ENCODE peak calls at places on chromosomes 13 and 19, in four cellular contexts. T is cardiac muscle cell, X is transverse colon, Q is endodermal cell. N is an unnamed sample.

GRCh38 chr13:33106656-33107402 is 90.6 kb downstream of the KL start:
- DNase-seq in T (no peak), X (no peak), Q (no peak), N (no peak)

GRCh38 chr13:96898212-96898611 is 96.1 kb downstream of the OXGR1 start:
- DNase-seq in T (peak; percentile 17), X (no peak), Q (no peak), N (no peak)

GRCh38 chr19:50870417-50871089 is 2.7 kb upstream of the KLK2 start:
- DNase-seq in T (peak; percentile 21), X (no peak), Q (peak; percentile 75), N (no peak)

GRCh38 chr13:51659276-51660127 is 75.2 kb downstream of the WDFY2 start:
- DNase-seq in T (peak; percentile 21), X (no peak), Q (no peak), N (no peak)

GRCh38 chr13:109687559-109688448 is 98.6 kb downstream of the IRS2 start:
- DNase-seq in T (no peak), X (peak; percentile 77), Q (no peak), N (no peak)

GRCh38 chr19:40503300-40503699 is 36.5 kb downstream of the SPTBN4 start:
- DNase-seq in T (no peak), X (no peak), Q (peak; percentile 54), N (no peak)

GRCh38 chr13:97338571-97338970 is 95.4 kb upstream of the RAP2A start:
- DNase-seq in T (no peak), X (no peak), Q (no peak), N (no peak)

GRCh38 chr13:97125051-97125809 is 96.9 kb upstream of the MBNL2 start:
- DNase-seq in T (peak; percentile 75), X (no peak), Q (no peak), N (peak; percentile 74)

GRCh38 chr13:74647991-74648390 is 513.8 kb upstream of the KLF12 start:
- DNase-seq in T (no peak), X (no peak), Q (no peak), N (no peak)

GRCh38 chr19:41844601-41845000 is at the start of gene LYPD4:
- DNase-seq in T (no peak), X (no peak), Q (peak; percentile 68), N (no peak)

GRCh38 chr19:38377052-38377451 is 2.7 kb downstream of the PSMD8 start:
- DNase-seq in T (no peak), X (no peak), Q (no peak), N (no peak)

GRCh38 chr19:16383584-16384161 is 59.0 kb downstream of the KLF2 start:
- DNase-seq in T (no peak), X (no peak), Q (no peak), N (no peak)

GRCh38 chr13:44573790-44574465 is 2.2 kb downstream of the TSC22D1 start:
- DNase-seq in T (peak; percentile 63), X (no peak), Q (peak; percentile 74), N (peak; percentile 39)

GRCh38 chr13:91400094-91400462 is 1.7 kb downstream of the GPC5 start:
- DNase-seq in T (no peak), X (no peak), Q (no peak), N (no peak)

GRCh38 chr13:106262886-106263285 is 272.6 kb downstream of the EFNB2 start:
- DNase-seq in T (no peak), X (no peak), Q (no peak), N (no peak)

GRCh38 chr19:50266041-50266440 is 62.6 kb downstream of the MYH14 start:
- DNase-seq in T (no peak), X (no peak), Q (no peak), N (no peak)

GRCh38 chr13:106372199-106373160 is 163.0 kb downstream of the EFNB2 start:
- DNase-seq in T (peak; percentile 52), X (no peak), Q (no peak), N (no peak)

GRCh38 chr13:111217661-111218060 is 102.6 kb downstream of the ARHGEF7 start:
- DNase-seq in T (no peak), X (no peak), Q (peak; percentile 30), N (no peak)

GRCh38 chr19:43229315-43229714 is 23.9 kb upstream of the PSG4 start:
- DNase-seq in T (peak; percentile 6), X (no peak), Q (no peak), N (no peak)

DNA sequence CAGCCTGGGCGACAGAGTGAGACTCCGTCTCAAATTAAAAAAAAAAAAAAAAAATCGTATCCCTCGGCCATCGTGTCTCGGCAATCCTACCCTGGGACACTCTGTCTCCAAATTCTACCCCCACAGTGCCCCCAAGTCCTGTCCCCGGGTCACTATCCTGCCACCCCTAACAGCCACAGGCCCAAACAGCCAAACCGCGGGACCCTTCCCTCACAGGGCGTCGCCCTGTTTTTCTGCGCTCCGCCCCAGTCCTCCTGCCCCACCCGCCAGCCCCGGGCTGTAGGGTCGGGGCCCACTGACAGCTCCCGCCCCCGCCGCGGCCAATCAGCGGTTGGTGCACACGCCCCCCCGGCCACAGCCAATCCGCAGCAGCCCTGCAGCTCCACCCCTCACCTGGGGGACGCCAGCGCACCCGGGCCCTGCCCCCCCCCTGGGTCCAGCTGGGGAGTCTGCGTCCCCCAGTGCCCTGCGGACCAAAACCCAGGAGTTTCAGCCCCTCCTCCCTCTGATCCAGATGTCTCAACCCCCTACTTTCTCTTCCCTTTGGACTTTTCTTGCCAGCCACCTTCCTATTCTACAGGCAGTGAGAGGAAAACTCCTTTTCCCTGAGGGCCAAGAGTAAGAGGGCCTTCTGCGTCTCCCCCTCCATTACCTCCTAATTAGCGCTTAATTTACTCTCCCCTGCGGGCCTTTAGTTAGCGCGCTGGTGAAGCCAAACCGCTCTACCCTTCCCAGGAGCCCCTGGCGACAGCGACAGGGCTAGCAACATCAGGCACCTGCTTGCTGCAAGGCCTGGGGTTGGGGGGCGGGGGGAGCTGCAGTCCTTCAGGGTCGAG is 1.5 kb upstream of the BCAT2 start:
- DNase-seq in T (peak; percentile 88), X (peak; percentile 93), Q (peak; percentile 94), N (peak; percentile 100)
- H3K4me1 ChIP-seq in T (peaks cover 7% of the 10 kb centered on the region), X (peaks cover 37% of the 10 kb centered on the region), Q (peaks cover 11% of the 10 kb centered on the region), N (no peaks in the 10 kb centered on the region)

DNA sequence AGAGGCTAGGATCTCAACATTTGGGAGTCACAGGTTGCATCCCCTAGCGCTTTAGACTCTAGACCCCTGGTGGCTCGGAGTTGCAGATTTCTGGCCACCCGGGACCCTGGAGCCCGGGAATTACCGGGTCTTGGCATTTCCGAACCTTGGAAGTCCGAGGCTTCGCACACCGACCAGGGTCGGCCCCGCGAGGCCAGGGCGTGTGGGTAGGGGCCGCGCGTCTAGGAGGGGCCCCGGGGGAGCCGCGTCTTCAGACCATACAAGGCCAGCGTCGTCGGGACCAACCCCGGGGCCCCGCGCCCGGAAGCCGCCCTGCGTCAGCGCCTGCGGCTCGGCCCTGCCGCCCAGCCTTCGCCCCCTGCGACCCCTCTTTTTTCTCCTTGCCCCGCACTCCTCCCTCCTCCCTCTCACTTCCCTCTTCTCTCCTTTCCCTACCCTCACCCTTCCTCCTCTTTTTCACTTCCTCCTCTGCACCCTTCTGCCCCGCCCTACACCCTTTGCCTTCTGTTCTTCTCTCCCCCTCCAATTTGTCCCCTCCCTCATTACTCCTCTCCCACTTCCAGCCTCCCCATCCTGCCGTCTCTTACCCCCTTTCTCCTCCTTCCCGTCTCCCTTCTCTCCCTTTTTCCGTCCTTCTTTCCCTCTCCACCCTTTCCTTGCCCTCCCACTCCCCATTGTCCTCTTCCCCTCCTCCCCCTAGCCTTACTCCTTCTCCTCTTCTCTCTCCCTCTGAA is 2.4 kb upstream of the PLEKHG2 start:
- DNase-seq in T (peak; percentile 93), X (peak; percentile 85), Q (no peak), N (no peak)
- H3K4me1 ChIP-seq in T (peaks cover 16% of the 10 kb centered on the region), X (peaks cover 41% of the 10 kb centered on the region), Q (peaks cover 9% of the 10 kb centered on the region), N (peaks cover 3% of the 10 kb centered on the region)

DNA sequence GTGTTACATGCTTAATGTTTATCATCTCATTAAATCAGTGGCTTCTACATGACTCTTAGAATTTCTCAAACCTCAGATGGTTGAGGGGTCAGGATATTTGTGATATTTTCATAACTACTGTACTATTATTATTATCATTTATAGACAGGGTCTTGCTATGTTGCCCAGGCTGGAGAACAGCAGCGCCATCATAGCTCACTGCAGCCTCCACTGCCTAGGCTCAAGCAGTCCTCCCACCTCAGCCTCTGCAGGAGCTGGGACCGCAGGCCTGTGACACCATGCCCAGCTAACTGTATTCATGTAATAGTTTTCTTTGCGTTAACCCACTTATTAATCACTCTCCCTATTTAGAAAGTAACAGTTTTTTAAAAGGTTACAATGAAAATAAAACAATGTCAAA is 9.5 kb downstream of the IER2 start:
- DNase-seq in T (no peak), X (no peak), Q (no peak), N (no peak)
- H3K4me1 ChIP-seq in T (peaks cover 26% of the 10 kb centered on the region), X (peaks cover 49% of the 10 kb centered on the region), Q (peaks cover 13% of the 10 kb centered on the region), N (peaks cover 22% of the 10 kb centered on the region)

DNA sequence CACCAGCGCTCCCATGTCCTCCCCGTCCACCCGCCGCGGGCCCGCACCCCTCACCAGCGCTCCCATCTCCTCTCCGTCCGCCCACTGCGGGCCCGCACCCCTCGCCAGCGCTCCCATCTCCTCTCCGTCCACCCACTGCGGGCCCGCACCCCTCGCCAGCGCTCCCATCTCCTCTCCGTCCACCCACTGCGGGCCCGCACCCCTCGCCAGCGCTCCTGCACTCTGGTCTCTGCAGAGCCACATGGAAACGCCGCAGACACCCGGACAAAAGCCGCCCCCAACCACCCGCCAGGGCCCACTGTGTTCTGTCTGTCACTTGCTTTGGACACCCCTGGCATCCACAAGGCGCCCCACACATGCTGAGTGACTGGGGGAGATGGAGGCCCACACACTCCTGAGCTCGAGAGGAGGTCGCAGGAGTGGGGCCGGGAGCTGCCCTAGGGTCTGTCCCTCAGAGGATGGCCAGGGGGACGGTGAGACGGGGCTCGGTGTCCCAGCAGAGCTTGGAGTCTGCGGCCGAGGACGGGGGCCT is 7.4 kb downstream of the CFD start:
- DNase-seq in T (no peak), X (no peak), Q (peak; percentile 47), N (no peak)
- H3K4me1 ChIP-seq in T (no peaks in the 10 kb centered on the region), X (peaks cover 29% of the 10 kb centered on the region), Q (no peaks in the 10 kb centered on the region), N (no peaks in the 10 kb centered on the region)

GRCh38 chr19:14337510-14337909 is 43.7 kb upstream of the ADGRE5 start:
- DNase-seq in T (peak; percentile 30), X (peak; percentile 76), Q (peak; percentile 91), N (no peak)

GRCh38 chr19:14343286-14343685 is 38.0 kb upstream of the ADGRE5 start:
- DNase-seq in T (no peak), X (no peak), Q (no peak), N (no peak)

GRCh38 chr19:14342809-14343208 is 38.4 kb upstream of the ADGRE5 start:
- DNase-seq in T (no peak), X (no peak), Q (no peak), N (no peak)

GRCh38 chr19:14345364-14345763 is 35.9 kb upstream of the ADGRE5 start:
- DNase-seq in T (no peak), X (no peak), Q (no peak), N (no peak)

GRCh38 chr19:14339741-14340140 is 41.5 kb upstream of the ADGRE5 start:
- DNase-seq in T (no peak), X (no peak), Q (no peak), N (no peak)
- H3K4me1 ChIP-seq in T (no peaks in the 10 kb centered on the region), X (peaks cover 3% of the 10 kb centered on the region), Q (no peaks in the 10 kb centered on the region), N (no peaks in the 10 kb centered on the region)

DNA sequence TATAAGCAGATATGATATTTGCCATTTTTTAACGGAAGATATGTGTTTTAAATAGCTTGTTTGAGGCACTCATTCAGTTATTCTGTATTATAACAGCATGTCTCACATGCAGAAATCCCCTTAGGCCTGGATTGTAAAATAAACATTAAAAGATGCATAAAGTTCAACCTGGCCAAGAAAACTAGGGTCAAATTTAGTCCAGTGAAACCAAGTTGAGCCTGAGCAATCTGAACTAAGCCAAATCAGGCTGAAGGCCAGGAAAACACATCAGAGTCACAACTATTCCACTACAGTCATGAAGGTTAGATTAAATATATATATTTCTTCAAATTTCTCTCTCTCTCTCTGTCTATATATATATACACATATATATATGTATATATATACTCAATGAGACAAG is 504.8 kb downstream of the SLITRK1 start:
- DNase-seq in T (peak; percentile 16), X (no peak), Q (no peak), N (no peak)
- H3K4me1 ChIP-seq in T (no peaks in the 10 kb centered on the region), X (no peaks in the 10 kb centered on the region), Q (no peaks in the 10 kb centered on the region), N (peaks cover 10% of the 10 kb centered on the region)

N was measured in foreskin keratinocyte.